ENCODE peak calls at places on chromosomes 6 and 20, in nine cellular contexts. H, O, I, N, T, D, B, P and A are unnamed samples.

GRCh38 chr20:23419995-23420901 is 1.0 kb downstream of the NAPB start:
- DNase-seq in H (peak), O (peak), I (peak), N (no peak), T (peak), D (peak), B (peak), P (peak), A (peak)

GRCh38 chr6:30685977-30686907 is at the start of gene PPP1R18:
- DNase-seq in H (peak), O (peak), I (peak), N (peak), T (no peak), D (peak), B (no peak), P (peak), A (peak)

GRCh38 chr20:3158968-3159431 is 665 bp downstream of the FASTKD5 start:
- DNase-seq in H (no peak), O (no peak), I (peak), N (no peak), T (no peak), D (no peak), B (no peak), P (no peak), A (no peak)

GRCh38 chr20:44832724-44833123 is 22.4 kb upstream of the RIMS4 start:
- DNase-seq in H (peak), O (no peak), I (peak), N (no peak), T (no peak), D (no peak), B (no peak), P (no peak), A (no peak)

GRCh38 chr6:55290736-55291135 is 36.5 kb upstream of the GFRAL start:
- DNase-seq in H (no peak), O (no peak), I (no peak), N (no peak), T (no peak), D (no peak), B (no peak), P (no peak), A (no peak)

GRCh38 chr6:166420351-166420750 is 37.6 kb upstream of the MPC1 start:
- DNase-seq in H (no peak), O (no peak), I (peak), N (no peak), T (no peak), D (no peak), B (no peak), P (peak), A (no peak)

GRCh38 chr6:166988674-166989201 is 10.5 kb upstream of the CEP43 start:
- DNase-seq in H (no peak), O (no peak), I (no peak), N (no peak), T (no peak), D (no peak), B (no peak), P (no peak), A (no peak)

GRCh38 chr6:169906004-169906740 is 154.8 kb downstream of the ERMARD start:
- DNase-seq in H (no peak), O (no peak), I (no peak), N (no peak), T (no peak), D (no peak), B (no peak), P (no peak), A (no peak)

GRCh38 chr6:113908801-113909200 is 51.7 kb downstream of the MARCKS start:
- DNase-seq in H (no peak), O (no peak), I (no peak), N (no peak), T (no peak), D (no peak), B (no peak), P (no peak), A (no peak)

GRCh38 chr6:131231103-131231502 is 95.8 kb downstream of the AKAP7 start:
- DNase-seq in H (no peak), O (no peak), I (no peak), N (no peak), T (no peak), D (no peak), B (no peak), P (no peak), A (no peak)

GRCh38 chr6:108862479-108863191 is 14.4 kb downstream of the ARMC2 start:
- DNase-seq in H (no peak), O (no peak), I (no peak), N (no peak), T (no peak), D (no peak), B (peak), P (no peak), A (no peak)

GRCh38 chr6:15473741-15474161 is 189.1 kb downstream of the DTNBP1 start:
- DNase-seq in H (no peak), O (no peak), I (no peak), N (no peak), T (peak), D (no peak), B (peak), P (no peak), A (no peak)

GRCh38 chr6:19837511-19838441 is 606 bp downstream of the ID4 start:
- DNase-seq in H (peak), O (no peak), I (peak), N (no peak), T (no peak), D (no peak), B (peak), P (peak), A (no peak)

GRCh38 chr6:105608711-105609374 is 206.0 kb upstream of the PREP start:
- DNase-seq in H (no peak), O (no peak), I (no peak), N (no peak), T (peak), D (no peak), B (peak), P (peak), A (no peak)

GRCh38 chr6:13881621-13882165 is 43.1 kb upstream of the RNF182 start:
- DNase-seq in H (no peak), O (no peak), I (no peak), N (no peak), T (no peak), D (no peak), B (peak), P (no peak), A (no peak)

GRCh38 chr20:57389695-57390603 is 1.2 kb upstream of the RBM38 start:
- DNase-seq in H (peak), O (peak), I (no peak), N (no peak), T (no peak), D (no peak), B (no peak), P (no peak), A (peak)

GRCh38 chr6:167091149-167092107 is 31.5 kb upstream of the CCR6 start:
- DNase-seq in H (no peak), O (no peak), I (no peak), N (no peak), T (no peak), D (no peak), B (no peak), P (no peak), A (no peak)

GRCh38 chr20:61301995-61302525 is 50.0 kb downstream of the CDH4 start:
- DNase-seq in H (no peak), O (no peak), I (no peak), N (no peak), T (no peak), D (no peak), B (no peak), P (no peak), A (no peak)

GRCh38 chr6:127266892-127267741 is 453 bp downstream of the RNF146 start:
- DNase-seq in H (peak), O (peak), I (no peak), N (peak), T (peak), D (peak), B (peak), P (peak), A (peak)

GRCh38 chr6:164827537-164827936 is 481.9 kb downstream of the C6orf118 start:
- DNase-seq in H (no peak), O (no peak), I (no peak), N (no peak), T (no peak), D (no peak), B (no peak), P (no peak), A (no peak)

GRCh38 chr6:25757936-25758642 is 3.5 kb downstream of the SLC17A4 start:
- DNase-seq in H (no peak), O (no peak), I (no peak), N (no peak), T (no peak), D (no peak), B (no peak), P (no peak), A (no peak)

GRCh38 chr20:51529027-51529749 is 13.3 kb downstream of the NFATC2 start:
- DNase-seq in H (no peak), O (peak), I (no peak), N (no peak), T (no peak), D (no peak), B (peak), P (peak), A (no peak)

GRCh38 chr6:166598441-166599138 is 12.1 kb upstream of the RAMACL start:
- DNase-seq in H (no peak), O (no peak), I (peak), N (no peak), T (peak), D (peak), B (peak), P (peak), A (peak)

GRCh38 chr6:150342126-150342525 is 26.7 kb upstream of the IYD start:
- DNase-seq in H (no peak), O (no peak), I (peak), N (no peak), T (no peak), D (no peak), B (no peak), P (no peak), A (no peak)

GRCh38 chr6:31897612-31898199 is at the start of gene EHMT2:
- DNase-seq in H (peak), O (peak), I (peak), N (peak), T (peak), D (peak), B (peak), P (peak), A (peak)

GRCh38 chr6:82040405-82041221 is 206.9 kb downstream of the IBTK start:
- DNase-seq in H (peak), O (no peak), I (no peak), N (no peak), T (no peak), D (no peak), B (peak), P (peak), A (peak)

GRCh38 chr6:71138416-71138815 is 150.2 kb upstream of the OGFRL1 start:
- DNase-seq in H (no peak), O (no peak), I (no peak), N (no peak), T (no peak), D (no peak), B (no peak), P (no peak), A (no peak)

GRCh38 chr6:119575721-119576120 is 226.2 kb upstream of the MAN1A1 start:
- DNase-seq in H (no peak), O (no peak), I (no peak), N (no peak), T (no peak), D (no peak), B (peak), P (no peak), A (no peak)

GRCh38 chr6:131062245-131063027 is 609 bp downstream of the EPB41L2 start:
- DNase-seq in H (peak), O (peak), I (peak), N (peak), T (no peak), D (peak), B (no peak), P (peak), A (no peak)

GRCh38 chr20:17644451-17644850 is 37.6 kb downstream of the RRBP1 start:
- DNase-seq in H (no peak), O (no peak), I (no peak), N (no peak), T (no peak), D (peak), B (no peak), P (no peak), A (no peak)

GRCh38 chr6:162605881-162606280 is 121.7 kb downstream of the PRKN start:
- DNase-seq in H (no peak), O (no peak), I (no peak), N (no peak), T (no peak), D (no peak), B (no peak), P (no peak), A (no peak)

GRCh38 chr6:27280064-27280539 is 32.0 kb downstream of the POM121L2 start:
- DNase-seq in H (peak), O (no peak), I (no peak), N (no peak), T (no peak), D (no peak), B (no peak), P (peak), A (no peak)

GRCh38 chr20:5608448-5609161 is 141.6 kb upstream of the SHLD1 start:
- DNase-seq in H (no peak), O (no peak), I (no peak), N (no peak), T (no peak), D (no peak), B (no peak), P (no peak), A (no peak)

GRCh38 chr20:24442909-24443308 is 26.5 kb upstream of the SYNDIG1 start:
- DNase-seq in H (no peak), O (no peak), I (peak), N (no peak), T (no peak), D (no peak), B (no peak), P (no peak), A (peak)

GRCh38 chr6:110567957-110568696 is 91.7 kb upstream of the SLC22A16 start:
- DNase-seq in H (no peak), O (no peak), I (no peak), N (no peak), T (no peak), D (no peak), B (no peak), P (no peak), A (no peak)

GRCh38 chr6:154232013-154232920 is 124.3 kb downstream of the IPCEF1 start:
- DNase-seq in H (no peak), O (no peak), I (no peak), N (no peak), T (no peak), D (no peak), B (no peak), P (no peak), A (no peak)